ENCODE peak calls at places on chromosomes 4 and X, in eight cellular contexts. One of them, this sample, is unnamed.

GRCh38 chr4:132809298-132810032 is 339.6 kb upstream of the PCDH10 start:
- DNase-seq in AG10803: no peak
- DNase-seq in left ventricle myocardium superior: no peak
- DNase-seq in myocyte: no peak
- DNase-seq in kidney tubule cell: no peak
- DNase-seq in occipital lobe: no peak
- DNase-seq in anterior cingulate cortex: no peak
- DNase-seq in activated CD4-positive, alpha-beta T cell treated with anti-CD3 and anti-CD28 coated beads, Interleukin-2, amount 50 U/mL, for 1 hour: no peak
- DNase-seq in this sample: peak

GRCh38 chrX:13102636-13103035 is 58.2 kb upstream of the FAM9C start:
- DNase-seq in activated CD4-positive, alpha-beta T cell treated with anti-CD3 and anti-CD28 coated beads, Interleukin-2, amount 50 U/mL, for 1 hour: no peak
- DNase-seq in left ventricle myocardium superior: no peak
- DNase-seq in AG10803: peak
- DNase-seq in myocyte: no peak
- DNase-seq in kidney tubule cell: no peak
- DNase-seq in occipital lobe: no peak
- DNase-seq in anterior cingulate cortex: no peak
- DNase-seq in this sample: no peak

GRCh38 chrX:63809158-63809557 is 24.1 kb upstream of the ARHGEF9 start:
- DNase-seq in occipital lobe: peak
- DNase-seq in anterior cingulate cortex: no peak
- DNase-seq in kidney tubule cell: peak
- DNase-seq in myocyte: no peak
- DNase-seq in activated CD4-positive, alpha-beta T cell treated with anti-CD3 and anti-CD28 coated beads, Interleukin-2, amount 50 U/mL, for 1 hour: no peak
- DNase-seq in AG10803: no peak
- DNase-seq in left ventricle myocardium superior: no peak
- DNase-seq in this sample: no peak

GRCh38 chrX:140762061-140762460 is 52.5 kb downstream of the LINC00632 start:
- DNase-seq in anterior cingulate cortex: no peak
- DNase-seq in left ventricle myocardium superior: no peak
- DNase-seq in kidney tubule cell: peak
- DNase-seq in myocyte: peak
- DNase-seq in activated CD4-positive, alpha-beta T cell treated with anti-CD3 and anti-CD28 coated beads, Interleukin-2, amount 50 U/mL, for 1 hour: peak
- DNase-seq in occipital lobe: no peak
- DNase-seq in AG10803: peak
- DNase-seq in this sample: peak

GRCh38 chr4:53818112-53818511 is 226.8 kb upstream of the LNX1 start:
- DNase-seq in AG10803: peak
- DNase-seq in left ventricle myocardium superior: no peak
- DNase-seq in anterior cingulate cortex: no peak
- DNase-seq in myocyte: no peak
- DNase-seq in occipital lobe: no peak
- DNase-seq in activated CD4-positive, alpha-beta T cell treated with anti-CD3 and anti-CD28 coated beads, Interleukin-2, amount 50 U/mL, for 1 hour: no peak
- DNase-seq in kidney tubule cell: no peak
- DNase-seq in this sample: no peak

GRCh38 chrX:149372861-149373260 is 132.2 kb downstream of the IDS start:
- DNase-seq in left ventricle myocardium superior: no peak
- DNase-seq in occipital lobe: no peak
- DNase-seq in myocyte: peak
- DNase-seq in anterior cingulate cortex: no peak
- DNase-seq in kidney tubule cell: peak
- DNase-seq in AG10803: peak
- DNase-seq in activated CD4-positive, alpha-beta T cell treated with anti-CD3 and anti-CD28 coated beads, Interleukin-2, amount 50 U/mL, for 1 hour: no peak
- DNase-seq in this sample: no peak

GRCh38 chrX:46722742-46723568 is 36.0 kb downstream of the SLC9A7 start:
- DNase-seq in occipital lobe: no peak
- DNase-seq in anterior cingulate cortex: no peak
- DNase-seq in left ventricle myocardium superior: no peak
- DNase-seq in AG10803: peak
- DNase-seq in myocyte: no peak
- DNase-seq in activated CD4-positive, alpha-beta T cell treated with anti-CD3 and anti-CD28 coated beads, Interleukin-2, amount 50 U/mL, for 1 hour: no peak
- DNase-seq in kidney tubule cell: peak
- DNase-seq in this sample: no peak

GRCh38 chrX:136307471-136307870 is 6.7 kb downstream of the ADGRG4 start:
- DNase-seq in myocyte: no peak
- DNase-seq in left ventricle myocardium superior: no peak
- DNase-seq in activated CD4-positive, alpha-beta T cell treated with anti-CD3 and anti-CD28 coated beads, Interleukin-2, amount 50 U/mL, for 1 hour: no peak
- DNase-seq in AG10803: no peak
- DNase-seq in kidney tubule cell: no peak
- DNase-seq in occipital lobe: no peak
- DNase-seq in anterior cingulate cortex: no peak
- DNase-seq in this sample: no peak

GRCh38 chrX:103565197-103565596 is 20.1 kb upstream of the TCEAL4 start:
- DNase-seq in anterior cingulate cortex: no peak
- DNase-seq in kidney tubule cell: no peak
- DNase-seq in myocyte: no peak
- DNase-seq in left ventricle myocardium superior: no peak
- DNase-seq in occipital lobe: no peak
- DNase-seq in activated CD4-positive, alpha-beta T cell treated with anti-CD3 and anti-CD28 coated beads, Interleukin-2, amount 50 U/mL, for 1 hour: no peak
- DNase-seq in AG10803: no peak
- DNase-seq in this sample: no peak

GRCh38 chr4:70842761-70843435 is 3.2 kb upstream of the GRSF1 start:
- DNase-seq in left ventricle myocardium superior: no peak
- DNase-seq in anterior cingulate cortex: no peak
- DNase-seq in AG10803: no peak
- DNase-seq in activated CD4-positive, alpha-beta T cell treated with anti-CD3 and anti-CD28 coated beads, Interleukin-2, amount 50 U/mL, for 1 hour: no peak
- DNase-seq in occipital lobe: no peak
- DNase-seq in myocyte: no peak
- DNase-seq in kidney tubule cell: peak
- DNase-seq in this sample: no peak

GRCh38 chr4:87423313-87424031 is 1.1 kb downstream of the NUDT9 start:
- DNase-seq in activated CD4-positive, alpha-beta T cell treated with anti-CD3 and anti-CD28 coated beads, Interleukin-2, amount 50 U/mL, for 1 hour: no peak
- DNase-seq in anterior cingulate cortex: no peak
- DNase-seq in AG10803: no peak
- DNase-seq in left ventricle myocardium superior: no peak
- DNase-seq in occipital lobe: no peak
- DNase-seq in kidney tubule cell: peak
- DNase-seq in myocyte: peak
- DNase-seq in this sample: no peak

GRCh38 chr4:182938213-182938645 is 21.0 kb upstream of the DCTD start:
- DNase-seq in myocyte: peak
- DNase-seq in AG10803: peak
- DNase-seq in kidney tubule cell: peak
- DNase-seq in anterior cingulate cortex: no peak
- DNase-seq in activated CD4-positive, alpha-beta T cell treated with anti-CD3 and anti-CD28 coated beads, Interleukin-2, amount 50 U/mL, for 1 hour: peak
- DNase-seq in left ventricle myocardium superior: peak
- DNase-seq in occipital lobe: peak
- DNase-seq in this sample: peak

This sample was measured in GM23338.